ENCODE peak calls at places on chromosomes 1 and 21, in six cellular contexts. Y is tibial artery; L is psoas muscle; I is tibial nerve; B is naive thymus-derived CD4-positive, alpha-beta T cell; O is colonic mucosa. S is an unnamed sample.

GRCh38 chr21:43343095-43343991 is 83.6 kb downstream of the SIK1 start:
- DNase-seq in Y (no peak), L (no peak), I (no peak), B (no peak), O (peak; percentile 86), S (no peak)

GRCh38 chr1:150537732-150538684 is 11.2 kb upstream of the ADAMTSL4 start:
- DNase-seq in Y (no peak), L (peak; percentile 57), I (no peak), B (no peak), O (no peak), S (no peak)

GRCh38 chr1:206842851-206843250 is 22.6 kb upstream of the IL20 start:
- DNase-seq in Y (no peak), L (no peak), I (no peak), B (no peak), O (no peak), S (no peak)

GRCh38 chr1:239805888-239806772 is 285.6 kb upstream of the FMN2 start:
- DNase-seq in Y (no peak), L (no peak), I (no peak), B (no peak), O (no peak), S (no peak)

GRCh38 chr1:159647616-159648015 is 60.0 kb downstream of the APCS start:
- DNase-seq in Y (no peak), L (no peak), I (no peak), B (no peak), O (no peak), S (no peak)

GRCh38 chr1:162136760-162137537 is 67.5 kb downstream of the NOS1AP start:
- DNase-seq in Y (no peak), L (no peak), I (no peak), B (no peak), O (no peak), S (no peak)

GRCh38 chr1:27789511-27790154 is 16.6 kb downstream of the STX12 start:
- DNase-seq in Y (peak; percentile 33), L (peak; percentile 62), I (no peak), B (no peak), O (no peak), S (peak; percentile 48)

GRCh38 chr1:84505167-84506001 is 802 bp upstream of the SPATA1 start:
- DNase-seq in Y (peak; percentile 52), L (peak; percentile 85), I (peak; percentile 46), B (no peak), O (no peak), S (peak; percentile 75)

GRCh38 chr1:55035904-55036303 is 3.4 kb upstream of the PCSK9 start:
- DNase-seq in Y (no peak), L (no peak), I (no peak), B (no peak), O (no peak), S (no peak)

GRCh38 chr21:34791776-34792503 is 123.1 kb downstream of the CLIC6 start:
- DNase-seq in Y (no peak), L (no peak), I (no peak), B (no peak), O (no peak), S (no peak)

GRCh38 chr1:25879675-25880074 is 4.2 kb upstream of the PAQR7 start:
- DNase-seq in Y (no peak), L (peak; percentile 19), I (no peak), B (no peak), O (no peak), S (no peak)

GRCh38 chr21:42570362-42570761 is 56.7 kb downstream of the SLC37A1 start:
- DNase-seq in Y (peak; percentile 10), L (no peak), I (no peak), B (no peak), O (no peak), S (no peak)

GRCh38 chr1:207579436-207579799 is 65.5 kb upstream of the CR1L start:
- DNase-seq in Y (no peak), L (no peak), I (peak; percentile 27), B (no peak), O (peak; percentile 40), S (no peak)

GRCh38 chr1:215523906-215524305 is 43.2 kb upstream of the KCTD3 start:
- DNase-seq in Y (no peak), L (no peak), I (no peak), B (no peak), O (no peak), S (no peak)

GRCh38 chr1:80929868-80930508 is 870.7 kb upstream of the ADGRL2 start:
- DNase-seq in Y (no peak), L (no peak), I (no peak), B (no peak), O (no peak), S (no peak)

DNA sequence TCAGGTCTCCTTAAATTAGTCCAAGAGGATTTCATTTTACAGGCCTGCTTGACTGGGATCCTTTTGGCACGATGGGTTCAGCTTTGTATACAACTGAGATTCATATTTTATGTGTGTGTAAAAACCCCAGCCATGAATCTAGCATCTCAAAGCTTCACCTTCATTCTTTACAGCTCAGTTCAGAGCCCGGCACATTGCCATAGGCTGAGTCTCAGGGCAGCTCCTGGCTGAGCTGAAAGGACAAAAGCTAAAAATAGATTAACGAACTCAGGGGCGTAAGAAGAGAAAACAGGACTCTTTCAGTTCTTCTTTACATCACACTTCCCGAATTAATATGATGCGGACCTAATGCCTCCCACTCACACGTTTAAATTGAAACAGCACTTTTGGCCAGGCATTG is 262.8 kb upstream of the PBX1 start:
- DNase-seq in Y (no peak), L (peak; percentile 44), I (no peak), B (no peak), O (no peak), S (no peak)
- H3K27ac ChIP-seq in Y (no peak overlapping the region), L (no peak overlapping the region), I (no peak overlapping the region), B (no peak overlapping the region), O (no peak overlapping the region), S (no peak overlapping the region)

GRCh38 chr1:6389971-6390370 is 3.6 kb downstream of the ACOT7 start:
- DNase-seq in Y (no peak), L (no peak), I (no peak), B (no peak), O (no peak), S (no peak)

GRCh38 chr1:6384962-6385672 is 8.4 kb downstream of the ACOT7 start:
- DNase-seq in Y (no peak), L (no peak), I (no peak), B (no peak), O (no peak), S (no peak)

GRCh38 chr1:6385673-6386191 is 7.8 kb downstream of the ACOT7 start:
- DNase-seq in Y (no peak), L (no peak), I (no peak), B (no peak), O (peak; percentile 39), S (no peak)

GRCh38 chr1:6384135-6384534 is 9.4 kb downstream of the ACOT7 start:
- DNase-seq in Y (no peak), L (no peak), I (no peak), B (no peak), O (no peak), S (no peak)

DNA sequence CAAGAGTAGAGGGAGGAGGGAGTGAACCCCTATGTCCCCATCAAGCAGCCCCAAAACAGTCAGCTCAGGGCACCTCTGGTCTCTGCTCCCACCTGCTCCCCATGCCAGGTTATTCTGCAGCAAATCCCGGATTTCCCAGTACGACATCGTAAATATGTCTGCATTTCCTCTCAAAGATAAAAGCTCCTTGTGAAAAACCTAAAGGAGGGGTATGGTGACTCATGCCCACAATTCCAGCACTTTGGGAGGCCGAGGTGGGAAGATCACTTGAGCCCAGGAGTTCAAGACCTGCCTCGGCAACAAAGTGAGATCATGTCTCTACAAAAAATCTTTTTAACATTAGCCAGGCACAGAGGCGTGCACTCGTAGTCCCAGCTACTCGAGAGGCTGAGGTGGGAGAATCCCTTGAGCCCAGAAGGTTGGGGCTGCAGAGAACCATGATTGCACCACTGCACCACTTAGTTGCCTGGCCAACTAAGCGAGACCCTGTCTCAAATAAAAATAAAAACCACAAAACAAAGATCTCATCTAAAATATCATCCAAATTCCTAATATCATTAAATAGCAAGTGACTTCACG is 7.1 kb downstream of the ACOT7 start:
- DNase-seq in Y (no peak), L (no peak), I (no peak), B (no peak), O (no peak), S (no peak)
- H3K4me3 ChIP-seq in Y (no peak overlapping the region), L (no peak overlapping the region), I (no peak overlapping the region), B (no peak overlapping the region), O (no peak overlapping the region), S (no peak overlapping the region)

GRCh38 chr21:28826569-28826968 is 166.1 kb downstream of the LTN1 start:
- DNase-seq in Y (no peak), L (no peak), I (no peak), B (no peak), O (no peak), S (no peak)

GRCh38 chr21:28821276-28822063 is 171.2 kb downstream of the LTN1 start:
- DNase-seq in Y (no peak), L (no peak), I (no peak), B (no peak), O (no peak), S (no peak)

GRCh38 chr21:28823464-28823863 is 169.2 kb downstream of the LTN1 start:
- DNase-seq in Y (no peak), L (no peak), I (no peak), B (no peak), O (no peak), S (no peak)

GRCh38 chr21:28822064-28822402 is 170.6 kb downstream of the LTN1 start:
- DNase-seq in Y (no peak), L (no peak), I (no peak), B (no peak), O (no peak), S (no peak)

DNA sequence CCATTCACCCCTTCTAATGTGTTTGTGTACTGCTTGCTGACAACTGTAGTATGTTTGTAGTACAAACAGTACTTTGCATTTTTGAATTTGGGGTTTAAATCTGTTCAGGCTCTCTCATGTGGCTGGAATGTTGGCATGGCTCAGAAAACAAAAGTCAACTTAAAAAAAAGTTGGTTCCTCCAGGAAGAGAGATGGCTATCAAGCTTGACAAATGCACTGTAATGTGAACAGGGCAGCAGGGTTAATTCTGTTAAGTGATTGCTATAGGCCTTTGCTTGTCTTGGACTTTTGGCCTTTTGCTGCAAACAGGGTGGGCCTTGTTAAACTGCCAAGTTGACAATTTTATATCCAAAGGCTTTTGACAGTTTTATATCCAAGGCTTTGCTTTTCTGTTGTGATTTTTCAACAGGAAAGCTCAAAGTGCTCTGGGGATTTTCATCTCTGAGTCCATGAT is 169.8 kb downstream of the LTN1 start:
- DNase-seq in Y (no peak), L (no peak), I (peak; percentile 16), B (no peak), O (peak; percentile 67), S (no peak)
- H3K4me1 ChIP-seq in Y (no peaks in the 10 kb centered on the region), L (no peaks in the 10 kb centered on the region), I (peaks cover 16% of the 10 kb centered on the region), B (no peaks in the 10 kb centered on the region), O (peaks cover 7% of the 10 kb centered on the region), S (peaks cover 3% of the 10 kb centered on the region)

DNA sequence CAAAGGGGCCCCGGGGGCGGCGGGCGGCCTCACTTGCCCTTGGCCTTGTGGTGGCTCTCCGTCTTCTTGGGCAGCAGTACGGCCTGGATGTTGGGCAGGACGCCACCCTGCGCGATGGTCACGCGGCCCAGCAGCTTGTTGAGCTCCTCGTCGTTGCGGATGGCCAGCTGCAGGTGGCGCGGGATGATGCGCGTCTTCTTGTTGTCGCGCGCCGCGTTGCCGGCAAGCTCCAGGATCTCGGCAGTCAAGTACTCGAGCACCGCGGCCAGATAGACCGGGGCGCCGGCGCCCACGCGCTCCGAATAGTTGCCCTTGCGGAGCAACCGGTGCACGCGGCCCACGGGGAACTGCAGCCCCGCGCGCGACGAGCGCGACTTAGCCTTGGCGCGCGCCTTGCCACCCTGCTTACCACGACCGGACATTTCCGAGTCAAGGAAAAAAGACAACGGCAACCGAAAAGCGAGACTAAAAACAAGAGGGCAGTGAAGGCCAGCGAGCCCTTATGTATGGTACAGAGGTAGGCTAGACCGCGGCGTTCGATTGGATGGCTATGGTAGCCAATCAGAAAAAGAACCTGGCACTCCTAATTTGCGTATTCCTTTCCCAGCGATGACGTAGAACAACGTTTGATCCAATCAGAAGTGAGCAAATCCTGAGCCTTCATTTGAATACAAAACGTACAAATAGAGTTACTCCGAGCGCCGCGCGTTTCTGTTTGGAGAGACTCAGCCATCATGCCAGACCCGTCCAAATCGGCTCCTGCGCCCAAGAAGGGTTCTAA is 29.6 kb upstream of the RNF187 start:
- DNase-seq in Y (peak; percentile 89), L (peak; percentile 89), I (peak; percentile 91), B (peak; percentile 93), O (peak; percentile 93), S (peak; percentile 89)
- H3K27ac ChIP-seq in Y (peak overlapping the region; percentile 36), L (peak overlapping the region; percentile 61), I (peak overlapping the region; percentile 88), B (peak overlapping the region; percentile 87), O (peak overlapping the region; percentile 83), S (peak overlapping the region; percentile 86)

S was measured in heart left ventricle.